ENCODE peak calls at places on chromosomes 2 and 18, in eight cellular contexts. B is retinal pigment epithelial cell, O is sigmoid colon, D is Caki2, U is DMS79, E is mesenchymal stem cell, M is A549, S is testis. P is an unnamed sample.

GRCh38 chr2:143801561-143801960 is 672.3 kb downstream of the ARHGAP15 start:
- DNase-seq in B (no peak), D (no peak), U (no peak), E (peak), O (no peak), M (no peak), S (no peak), P (no peak)

GRCh38 chr2:88188741-88189140 is 18.6 kb downstream of the THNSL2 start:
- DNase-seq in U (no peak), O (no peak), S (no peak), B (no peak), D (no peak), M (no peak), E (peak), P (no peak)

GRCh38 chr2:20570249-20570648 is 80.6 kb downstream of the HS1BP3 start:
- DNase-seq in O (no peak), S (no peak), M (no peak), D (no peak), U (no peak), B (no peak), E (no peak), P (no peak)

GRCh38 chr2:183993052-183993451 is 605.3 kb upstream of the ZNF804A start:
- DNase-seq in D (peak), B (no peak), M (no peak), E (no peak), U (no peak), O (no peak), S (no peak), P (no peak)

GRCh38 chr18:21660078-21660477 is 44.5 kb downstream of the ABHD3 start:
- DNase-seq in D (no peak), B (no peak), S (no peak), E (no peak), O (no peak), U (no peak), M (no peak), P (no peak)

GRCh38 chr2:7272180-7272579 is 355.0 kb downstream of the RNF144A start:
- DNase-seq in B (no peak), M (no peak), U (peak), S (no peak), O (no peak), E (peak), D (no peak), P (no peak)

GRCh38 chr2:118738524-118739308 is 108.7 kb downstream of the EN1 start:
- DNase-seq in E (peak), U (no peak), B (peak), O (peak), M (peak), S (no peak), D (peak), P (no peak)

GRCh38 chr2:29108225-29108624 is 7.0 kb upstream of the CLIP4 start:
- DNase-seq in O (no peak), D (peak), E (peak), U (no peak), B (peak), M (peak), S (no peak), P (no peak)

GRCh38 chr18:62118324-62118723 is 68.5 kb downstream of the PIGN start:
- DNase-seq in O (no peak), M (no peak), B (no peak), E (no peak), D (no peak), S (no peak), U (no peak), P (no peak)

GRCh38 chr2:41736586-41736985 is 311.2 kb upstream of the PKDCC start:
- DNase-seq in O (no peak), B (no peak), D (no peak), E (no peak), S (no peak), U (no peak), M (no peak), P (no peak)

GRCh38 chr2:230602562-230603230 is 109.9 kb upstream of the CAB39 start:
- DNase-seq in B (no peak), M (no peak), E (no peak), O (no peak), D (no peak), S (no peak), U (no peak), P (peak)

GRCh38 chr18:56469582-56469981 is 168.8 kb downstream of the TXNL1 start:
- DNase-seq in M (no peak), O (no peak), E (no peak), U (no peak), D (no peak), B (no peak), S (no peak), P (no peak)

GRCh38 chr2:153940511-153940910 is 68.8 kb downstream of the GALNT13 start:
- DNase-seq in U (no peak), B (peak), O (no peak), S (no peak), E (peak), M (peak), D (no peak), P (no peak)